ENCODE peak calls at places on chromosome 20, in seven cellular contexts. One of them, this sample, is unnamed.

GRCh38 chr20:32439132-32439829 is 81.2 kb downstream of the ASXL1 start:
- DNase-seq in body of pancreas: no peak
- DNase-seq in small intestine: no peak
- DNase-seq in adrenal gland: no peak
- DNase-seq in heart left ventricle: no peak
- DNase-seq in cardiac muscle cell: no peak
- DNase-seq in ovary: no peak
- DNase-seq in this sample: no peak

GRCh38 chr20:56762829-56763228 is 133.7 kb downstream of the TFAP2C start:
- DNase-seq in cardiac muscle cell: no peak
- DNase-seq in ovary: no peak
- DNase-seq in small intestine: no peak
- DNase-seq in heart left ventricle: no peak
- DNase-seq in body of pancreas: no peak
- DNase-seq in adrenal gland: no peak
- DNase-seq in this sample: no peak

GRCh38 chr20:20010639-20011500 is 6.3 kb upstream of the NAA20 start:
- DNase-seq in cardiac muscle cell: no peak
- DNase-seq in adrenal gland: no peak
- DNase-seq in heart left ventricle: no peak
- DNase-seq in body of pancreas: no peak
- DNase-seq in small intestine: no peak
- DNase-seq in ovary: no peak
- DNase-seq in this sample: no peak

GRCh38 chr20:40564997-40565680 is 123.9 kb downstream of the MAFB start:
- DNase-seq in adrenal gland: peak; percentile 44
- DNase-seq in cardiac muscle cell: no peak
- DNase-seq in ovary: no peak
- DNase-seq in body of pancreas: no peak
- DNase-seq in small intestine: peak; percentile 80
- DNase-seq in heart left ventricle: no peak
- DNase-seq in this sample: no peak

GRCh38 chr20:19408971-19409370 is 196.5 kb downstream of the SLC24A3 start:
- DNase-seq in body of pancreas: no peak
- DNase-seq in small intestine: no peak
- DNase-seq in adrenal gland: no peak
- DNase-seq in ovary: no peak
- DNase-seq in cardiac muscle cell: no peak
- DNase-seq in heart left ventricle: no peak
- DNase-seq in this sample: no peak

GRCh38 chr20:24364464-24364863 is 105.0 kb upstream of the SYNDIG1 start:
- DNase-seq in cardiac muscle cell: no peak
- DNase-seq in adrenal gland: no peak
- DNase-seq in heart left ventricle: no peak
- DNase-seq in small intestine: no peak
- DNase-seq in body of pancreas: no peak
- DNase-seq in ovary: no peak
- DNase-seq in this sample: no peak

GRCh38 chr20:34604980-34605788 is 46.7 kb downstream of the MAP1LC3A start:
- DNase-seq in heart left ventricle: peak; percentile 38
- DNase-seq in body of pancreas: peak; percentile 7
- DNase-seq in adrenal gland: peak; percentile 49
- DNase-seq in ovary: no peak
- DNase-seq in small intestine: no peak
- DNase-seq in cardiac muscle cell: no peak
- DNase-seq in this sample: peak; percentile 54

GRCh38 chr20:32685541-32686529 is 12.1 kb upstream of the C20orf203 start:
- DNase-seq in adrenal gland: no peak
- DNase-seq in body of pancreas: peak; percentile 26
- DNase-seq in small intestine: no peak
- DNase-seq in ovary: no peak
- DNase-seq in cardiac muscle cell: no peak
- DNase-seq in heart left ventricle: peak; percentile 61
- DNase-seq in this sample: peak; percentile 64

GRCh38 chr20:52425253-52425652 is 233.7 kb upstream of the ZFP64 start:
- DNase-seq in small intestine: no peak
- DNase-seq in adrenal gland: no peak
- DNase-seq in ovary: no peak
- DNase-seq in body of pancreas: no peak
- DNase-seq in heart left ventricle: no peak
- DNase-seq in cardiac muscle cell: no peak
- DNase-seq in this sample: no peak

GRCh38 chr20:63651942-63652191 is 1.4 kb downstream of the STMN3 start:
- DNase-seq in ovary: no peak
- DNase-seq in heart left ventricle: no peak
- DNase-seq in small intestine: no peak
- DNase-seq in body of pancreas: no peak
- DNase-seq in adrenal gland: no peak
- DNase-seq in cardiac muscle cell: no peak
- DNase-seq in this sample: no peak

GRCh38 chr20:62405108-62405980 is 1.7 kb downstream of the CABLES2 start:
- DNase-seq in heart left ventricle: no peak
- DNase-seq in ovary: peak; percentile 80
- DNase-seq in adrenal gland: peak; percentile 73
- DNase-seq in cardiac muscle cell: peak; percentile 62
- DNase-seq in body of pancreas: peak; percentile 47
- DNase-seq in small intestine: no peak
- DNase-seq in this sample: peak; percentile 38

GRCh38 chr20:49388790-49389189 is 93.7 kb downstream of the KCNB1 start:
- DNase-seq in small intestine: no peak
- DNase-seq in heart left ventricle: no peak
- DNase-seq in adrenal gland: no peak
- DNase-seq in ovary: no peak
- DNase-seq in cardiac muscle cell: no peak
- DNase-seq in body of pancreas: no peak
- DNase-seq in this sample: no peak

GRCh38 chr20:54290636-54291035 is 82.7 kb downstream of the PFDN4 start:
- DNase-seq in ovary: no peak
- DNase-seq in heart left ventricle: no peak
- DNase-seq in cardiac muscle cell: no peak
- DNase-seq in body of pancreas: no peak
- DNase-seq in small intestine: no peak
- DNase-seq in adrenal gland: no peak
- DNase-seq in this sample: no peak

GRCh38 chr20:32477594-32478512 is 107.3 kb downstream of the NOL4L start:
- DNase-seq in body of pancreas: peak; percentile 82
- DNase-seq in adrenal gland: peak; percentile 70
- DNase-seq in ovary: no peak
- DNase-seq in cardiac muscle cell: no peak
- DNase-seq in small intestine: peak; percentile 55
- DNase-seq in heart left ventricle: no peak
- DNase-seq in this sample: no peak

GRCh38 chr20:35695978-35696377 is 3.2 kb downstream of the NFS1 start:
- DNase-seq in adrenal gland: no peak
- DNase-seq in ovary: no peak
- DNase-seq in body of pancreas: no peak
- DNase-seq in heart left ventricle: no peak
- DNase-seq in cardiac muscle cell: no peak
- DNase-seq in small intestine: no peak
- DNase-seq in this sample: no peak

GRCh38 chr20:9439806-9440205 is 74.6 kb upstream of the LAMP5 start:
- DNase-seq in small intestine: no peak
- DNase-seq in body of pancreas: no peak
- DNase-seq in adrenal gland: no peak
- DNase-seq in heart left ventricle: no peak
- DNase-seq in cardiac muscle cell: no peak
- DNase-seq in ovary: no peak
- DNase-seq in this sample: no peak

GRCh38 chr20:51089272-51089671 is 66.4 kb upstream of the KCNG1 start:
- DNase-seq in small intestine: no peak
- DNase-seq in heart left ventricle: no peak
- DNase-seq in cardiac muscle cell: no peak
- DNase-seq in adrenal gland: no peak
- DNase-seq in body of pancreas: no peak
- DNase-seq in ovary: no peak
- DNase-seq in this sample: no peak
- H3K27me3 ChIP-seq in small intestine: no peaks in the 10 kb centered on the region
- H3K27me3 ChIP-seq in heart left ventricle: peaks cover 85% of the 10 kb centered on the region
- H3K27me3 ChIP-seq in cardiac muscle cell: no peaks in the 10 kb centered on the region
- H3K27me3 ChIP-seq in adrenal gland: peaks cover 18% of the 10 kb centered on the region
- H3K27me3 ChIP-seq in body of pancreas: no peaks in the 10 kb centered on the region
- H3K27me3 ChIP-seq in ovary: no peaks in the 10 kb centered on the region
- H3K27me3 ChIP-seq in this sample: no peaks in the 10 kb centered on the region

DNA sequence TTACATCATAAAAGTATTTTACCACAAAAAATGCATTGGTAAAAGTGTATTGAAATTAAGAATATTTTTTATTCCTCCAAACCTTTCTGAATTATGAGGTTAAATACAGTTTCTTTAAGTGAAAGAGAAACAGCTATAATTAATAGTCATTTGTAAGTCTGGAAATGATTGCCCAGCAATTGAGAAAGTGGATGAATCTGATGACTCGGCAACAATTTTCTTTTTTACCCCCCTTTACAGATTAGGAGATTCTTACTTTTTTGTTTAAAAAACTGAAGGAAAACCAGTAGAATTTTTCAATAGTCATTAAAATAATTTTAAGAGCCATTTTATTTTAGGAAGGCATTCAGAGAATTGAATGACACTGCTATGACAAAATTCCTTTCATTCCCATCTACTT is 169.6 kb upstream of the PRND start:
- DNase-seq in ovary: no peak
- DNase-seq in adrenal gland: no peak
- DNase-seq in cardiac muscle cell: no peak
- DNase-seq in heart left ventricle: no peak
- DNase-seq in small intestine: no peak
- DNase-seq in body of pancreas: no peak
- DNase-seq in this sample: no peak
- H3K27me3 ChIP-seq in ovary: no peaks in the 10 kb centered on the region
- H3K27me3 ChIP-seq in adrenal gland: no peaks in the 10 kb centered on the region
- H3K27me3 ChIP-seq in cardiac muscle cell: no peaks in the 10 kb centered on the region
- H3K27me3 ChIP-seq in heart left ventricle: no peaks in the 10 kb centered on the region
- H3K27me3 ChIP-seq in small intestine: no peaks in the 10 kb centered on the region
- H3K27me3 ChIP-seq in body of pancreas: no peaks in the 10 kb centered on the region
- H3K27me3 ChIP-seq in this sample: no peaks in the 10 kb centered on the region

GRCh38 chr20:44159125-44159524 is 27.9 kb downstream of the JPH2 start:
- DNase-seq in ovary: no peak
- DNase-seq in small intestine: no peak
- DNase-seq in adrenal gland: no peak
- DNase-seq in body of pancreas: no peak
- DNase-seq in cardiac muscle cell: no peak
- DNase-seq in heart left ventricle: no peak
- DNase-seq in this sample: no peak
- H3K27me3 ChIP-seq in ovary: no peaks in the 10 kb centered on the region
- H3K27me3 ChIP-seq in small intestine: no peaks in the 10 kb centered on the region
- H3K27me3 ChIP-seq in adrenal gland: no peaks in the 10 kb centered on the region
- H3K27me3 ChIP-seq in body of pancreas: no peaks in the 10 kb centered on the region
- H3K27me3 ChIP-seq in cardiac muscle cell: no peaks in the 10 kb centered on the region
- H3K27me3 ChIP-seq in heart left ventricle: no peaks in the 10 kb centered on the region
- H3K27me3 ChIP-seq in this sample: no peaks in the 10 kb centered on the region

GRCh38 chr20:46188866-46189265 is 70.8 kb downstream of the CD40 start:
- DNase-seq in cardiac muscle cell: no peak
- DNase-seq in ovary: no peak
- DNase-seq in small intestine: no peak
- DNase-seq in body of pancreas: no peak
- DNase-seq in heart left ventricle: no peak
- DNase-seq in adrenal gland: no peak
- DNase-seq in this sample: no peak
- H3K27me3 ChIP-seq in cardiac muscle cell: no peaks in the 10 kb centered on the region
- H3K27me3 ChIP-seq in ovary: no peaks in the 10 kb centered on the region
- H3K27me3 ChIP-seq in small intestine: no peaks in the 10 kb centered on the region
- H3K27me3 ChIP-seq in body of pancreas: no peaks in the 10 kb centered on the region
- H3K27me3 ChIP-seq in heart left ventricle: peaks cover 17% of the 10 kb centered on the region
- H3K27me3 ChIP-seq in adrenal gland: no peaks in the 10 kb centered on the region
- H3K27me3 ChIP-seq in this sample: no peaks in the 10 kb centered on the region

GRCh38 chr20:37102571-37102970 is 6.8 kb upstream of the RBL1 start:
- DNase-seq in ovary: no peak
- DNase-seq in cardiac muscle cell: no peak
- DNase-seq in small intestine: no peak
- DNase-seq in adrenal gland: no peak
- DNase-seq in heart left ventricle: no peak
- DNase-seq in body of pancreas: no peak
- DNase-seq in this sample: no peak
- H3K27me3 ChIP-seq in ovary: no peaks in the 10 kb centered on the region
- H3K27me3 ChIP-seq in cardiac muscle cell: no peaks in the 10 kb centered on the region
- H3K27me3 ChIP-seq in small intestine: no peaks in the 10 kb centered on the region
- H3K27me3 ChIP-seq in adrenal gland: no peaks in the 10 kb centered on the region
- H3K27me3 ChIP-seq in heart left ventricle: no peaks in the 10 kb centered on the region
- H3K27me3 ChIP-seq in body of pancreas: no peaks in the 10 kb centered on the region
- H3K27me3 ChIP-seq in this sample: no peaks in the 10 kb centered on the region

This sample was measured in heart right ventricle.